ENCODE peak calls at places on chromosome 22, in seven cellular contexts. One of them, this sample, is unnamed.

GRCh38 chr22:46758867-46759290 is 3.6 kb upstream of the TBC1D22A start:
- DNase-seq in RWPE1: no peak
- DNase-seq in sigmoid colon: no peak
- DNase-seq in fibroblast of lung: peak
- DNase-seq in CD4-positive, alpha-beta T cell: no peak
- DNase-seq in fibroblast of the aortic adventitia: peak
- DNase-seq in adrenal gland: peak
- DNase-seq in this sample: peak

GRCh38 chr22:27122561-27122960 is 465.2 kb downstream of the MIAT start:
- DNase-seq in RWPE1: no peak
- DNase-seq in sigmoid colon: no peak
- DNase-seq in fibroblast of lung: no peak
- DNase-seq in CD4-positive, alpha-beta T cell: no peak
- DNase-seq in fibroblast of the aortic adventitia: no peak
- DNase-seq in adrenal gland: no peak
- DNase-seq in this sample: no peak

GRCh38 chr22:49347376-49347775 is 480.3 kb downstream of the BRD1 start:
- DNase-seq in RWPE1: no peak
- DNase-seq in sigmoid colon: no peak
- DNase-seq in fibroblast of lung: no peak
- DNase-seq in CD4-positive, alpha-beta T cell: no peak
- DNase-seq in fibroblast of the aortic adventitia: no peak
- DNase-seq in adrenal gland: no peak
- DNase-seq in this sample: no peak

GRCh38 chr22:30340911-30341685 is 14.4 kb upstream of the TBC1D10A start:
- DNase-seq in RWPE1: no peak
- DNase-seq in sigmoid colon: peak
- DNase-seq in fibroblast of lung: no peak
- DNase-seq in CD4-positive, alpha-beta T cell: no peak
- DNase-seq in fibroblast of the aortic adventitia: no peak
- DNase-seq in adrenal gland: peak
- DNase-seq in this sample: no peak

GRCh38 chr22:18100781-18101180 is 9.8 kb upstream of the TUBA8 start:
- DNase-seq in RWPE1: no peak
- DNase-seq in sigmoid colon: no peak
- DNase-seq in fibroblast of lung: no peak
- DNase-seq in CD4-positive, alpha-beta T cell: no peak
- DNase-seq in fibroblast of the aortic adventitia: no peak
- DNase-seq in adrenal gland: no peak
- DNase-seq in this sample: no peak

GRCh38 chr22:48489551-48490512 is 1337.8 kb downstream of the BRD1 start:
- DNase-seq in RWPE1: no peak
- DNase-seq in sigmoid colon: peak
- DNase-seq in fibroblast of lung: peak
- DNase-seq in CD4-positive, alpha-beta T cell: no peak
- DNase-seq in fibroblast of the aortic adventitia: no peak
- DNase-seq in adrenal gland: no peak
- DNase-seq in this sample: peak

GRCh38 chr22:50102946-50103345 is 13.1 kb downstream of the MOV10L1 start:
- DNase-seq in RWPE1: peak
- DNase-seq in sigmoid colon: no peak
- DNase-seq in fibroblast of lung: no peak
- DNase-seq in CD4-positive, alpha-beta T cell: no peak
- DNase-seq in fibroblast of the aortic adventitia: no peak
- DNase-seq in adrenal gland: no peak
- DNase-seq in this sample: no peak

GRCh38 chr22:46905415-46905814 is 143.0 kb downstream of the TBC1D22A start:
- DNase-seq in RWPE1: no peak
- DNase-seq in sigmoid colon: no peak
- DNase-seq in fibroblast of lung: no peak
- DNase-seq in CD4-positive, alpha-beta T cell: no peak
- DNase-seq in fibroblast of the aortic adventitia: no peak
- DNase-seq in adrenal gland: no peak
- DNase-seq in this sample: no peak

GRCh38 chr22:41793871-41794270 is 6.6 kb upstream of the CCDC134 start:
- DNase-seq in RWPE1: no peak
- DNase-seq in sigmoid colon: no peak
- DNase-seq in fibroblast of lung: no peak
- DNase-seq in CD4-positive, alpha-beta T cell: no peak
- DNase-seq in fibroblast of the aortic adventitia: no peak
- DNase-seq in adrenal gland: no peak
- DNase-seq in this sample: no peak
- TF ChIP-seq CTCF in RWPE1: no peak
- TF ChIP-seq CTCF in sigmoid colon: no peak
- TF ChIP-seq CTCF in fibroblast of lung: no peak
- TF ChIP-seq CTCF in CD4-positive, alpha-beta T cell: no peak
- TF ChIP-seq CTCF in fibroblast of the aortic adventitia: no peak
- TF ChIP-seq CTCF in adrenal gland: no peak
- TF ChIP-seq CTCF in this sample: no peak

DNA sequence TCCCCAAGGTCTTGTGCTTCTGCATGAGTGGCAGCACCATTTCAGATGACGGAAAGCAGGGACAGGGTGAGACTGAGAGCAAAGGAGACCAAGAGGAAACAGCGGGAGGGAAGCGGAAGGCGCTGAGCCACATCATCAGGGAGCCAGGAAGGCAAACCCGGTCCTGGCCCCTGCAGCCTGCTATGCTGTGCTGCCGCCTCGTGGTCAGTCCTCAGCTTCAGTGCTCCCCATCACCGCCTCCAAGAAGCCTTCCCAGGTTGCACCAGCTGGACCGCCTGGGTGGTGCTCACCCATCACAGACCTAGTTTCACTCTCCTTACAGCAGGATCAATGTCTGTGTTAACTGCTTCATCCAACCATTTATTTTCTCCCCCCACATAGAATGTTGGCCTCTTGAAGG is 73.0 kb upstream of the PHF21B start:
- DNase-seq in RWPE1: no peak
- DNase-seq in sigmoid colon: no peak
- DNase-seq in fibroblast of lung: no peak
- DNase-seq in CD4-positive, alpha-beta T cell: no peak
- DNase-seq in fibroblast of the aortic adventitia: peak
- DNase-seq in adrenal gland: no peak
- DNase-seq in this sample: no peak
- TF ChIP-seq CTCF in RWPE1: no peak
- TF ChIP-seq CTCF in sigmoid colon: no peak
- TF ChIP-seq CTCF in fibroblast of lung: no peak
- TF ChIP-seq CTCF in CD4-positive, alpha-beta T cell: no peak
- TF ChIP-seq CTCF in fibroblast of the aortic adventitia: peak
- TF ChIP-seq CTCF in adrenal gland: no peak
- TF ChIP-seq CTCF in this sample: peak

GRCh38 chr22:28542980-28543621 is 136.5 kb downstream of the TTC28 start:
- DNase-seq in RWPE1: no peak
- DNase-seq in sigmoid colon: no peak
- DNase-seq in fibroblast of lung: no peak
- DNase-seq in CD4-positive, alpha-beta T cell: no peak
- DNase-seq in fibroblast of the aortic adventitia: no peak
- DNase-seq in adrenal gland: no peak
- DNase-seq in this sample: no peak
- TF ChIP-seq CTCF in RWPE1: no peak
- TF ChIP-seq CTCF in sigmoid colon: no peak
- TF ChIP-seq CTCF in fibroblast of lung: no peak
- TF ChIP-seq CTCF in CD4-positive, alpha-beta T cell: no peak
- TF ChIP-seq CTCF in fibroblast of the aortic adventitia: no peak
- TF ChIP-seq CTCF in adrenal gland: no peak
- TF ChIP-seq CTCF in this sample: no peak

DNA sequence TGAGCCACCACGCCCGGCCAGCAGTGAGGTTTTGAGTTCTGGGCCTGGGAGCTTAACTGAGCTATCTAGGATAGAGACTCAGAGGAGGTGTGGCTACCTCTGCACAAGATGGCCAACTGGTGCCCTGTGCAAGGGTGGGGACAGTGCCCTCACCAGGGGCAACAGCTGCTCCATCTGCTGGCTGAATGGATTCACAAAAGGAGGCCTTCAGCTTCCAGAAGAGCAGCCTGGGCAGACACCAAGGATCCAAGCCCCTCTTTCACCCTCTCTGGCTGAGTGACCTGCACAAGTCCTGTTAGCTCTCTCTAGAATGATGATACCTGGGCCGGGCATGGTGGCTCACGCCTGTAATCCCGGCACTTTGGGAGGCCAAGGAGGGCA is 33.5 kb upstream of the BAIAP2L2 start:
- DNase-seq in RWPE1: no peak
- DNase-seq in sigmoid colon: no peak
- DNase-seq in fibroblast of lung: no peak
- DNase-seq in CD4-positive, alpha-beta T cell: no peak
- DNase-seq in fibroblast of the aortic adventitia: no peak
- DNase-seq in adrenal gland: no peak
- DNase-seq in this sample: no peak
- TF ChIP-seq CTCF in RWPE1: no peak
- TF ChIP-seq CTCF in sigmoid colon: no peak
- TF ChIP-seq CTCF in fibroblast of lung: no peak
- TF ChIP-seq CTCF in CD4-positive, alpha-beta T cell: no peak
- TF ChIP-seq CTCF in fibroblast of the aortic adventitia: no peak
- TF ChIP-seq CTCF in adrenal gland: no peak
- TF ChIP-seq CTCF in this sample: no peak

DNA sequence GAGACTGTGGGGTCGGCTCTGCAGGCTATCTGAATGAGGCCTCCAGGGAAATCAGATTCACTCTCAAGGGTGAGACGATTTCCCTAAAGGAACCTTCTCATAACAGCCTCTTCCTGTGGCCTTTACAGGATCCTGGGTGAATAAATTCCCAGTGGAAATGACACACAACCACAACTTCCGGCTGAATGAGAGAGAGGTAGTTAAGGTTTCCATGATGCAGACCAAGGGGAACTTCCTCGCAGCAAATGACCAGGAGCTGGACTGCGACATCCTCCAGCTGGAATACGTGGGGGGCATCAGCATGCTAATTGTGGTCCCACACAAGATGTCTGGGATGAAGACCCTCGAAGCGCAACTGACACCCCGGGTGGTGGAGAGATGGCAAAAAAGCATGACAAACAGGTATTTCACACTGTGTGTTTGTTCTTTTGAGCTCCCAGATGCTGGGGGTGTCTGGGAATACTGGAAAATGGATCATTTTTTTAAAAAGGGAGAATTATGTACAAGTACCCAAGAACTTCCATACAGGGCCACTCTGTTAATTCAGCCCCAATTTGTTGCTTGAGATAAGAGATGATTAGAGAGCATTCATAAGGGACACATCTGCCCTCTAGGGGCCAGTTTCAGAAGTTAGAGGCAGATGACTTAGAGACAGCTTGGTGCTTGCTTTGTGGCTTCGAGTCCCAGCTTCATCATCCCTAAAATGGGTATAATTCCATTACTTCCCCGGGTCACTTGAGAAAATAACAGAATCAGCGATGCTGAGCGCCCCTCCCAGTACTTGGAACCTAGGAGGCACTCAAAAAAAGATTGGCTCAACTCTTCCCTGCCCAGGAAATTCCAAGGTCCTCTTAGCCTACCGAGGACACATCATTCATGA is 10.2 kb downstream of the SERPIND1 start:
- DNase-seq in RWPE1: peak
- DNase-seq in sigmoid colon: no peak
- DNase-seq in fibroblast of lung: peak
- DNase-seq in CD4-positive, alpha-beta T cell: peak
- DNase-seq in fibroblast of the aortic adventitia: peak
- DNase-seq in adrenal gland: peak
- DNase-seq in this sample: peak
- TF ChIP-seq CTCF in RWPE1: peak
- TF ChIP-seq CTCF in sigmoid colon: peak
- TF ChIP-seq CTCF in fibroblast of lung: peak
- TF ChIP-seq CTCF in CD4-positive, alpha-beta T cell: peak
- TF ChIP-seq CTCF in fibroblast of the aortic adventitia: peak
- TF ChIP-seq CTCF in adrenal gland: peak
- TF ChIP-seq CTCF in this sample: peak

DNA sequence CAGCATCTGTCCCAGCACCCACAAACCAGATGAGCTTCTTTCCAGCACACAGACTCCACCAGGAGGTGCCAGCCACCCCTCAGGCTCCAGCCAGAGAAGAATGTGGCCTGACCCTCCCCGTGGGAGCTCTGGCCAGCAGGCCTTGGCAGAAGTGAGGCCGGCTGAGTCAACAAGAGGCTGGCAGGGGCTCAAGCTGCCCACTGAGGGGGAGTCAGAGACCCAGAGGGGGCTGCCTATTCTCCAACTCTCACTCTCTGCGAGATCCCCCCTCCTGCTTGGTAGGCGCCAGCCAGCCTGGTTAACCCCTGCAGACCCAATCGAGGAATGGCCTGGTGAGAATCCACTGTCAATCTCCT is 10.6 kb upstream of the CDC42EP1 start:
- DNase-seq in RWPE1: no peak
- DNase-seq in sigmoid colon: no peak
- DNase-seq in fibroblast of lung: peak
- DNase-seq in CD4-positive, alpha-beta T cell: no peak
- DNase-seq in fibroblast of the aortic adventitia: peak
- DNase-seq in adrenal gland: peak
- DNase-seq in this sample: peak
- TF ChIP-seq CTCF in RWPE1: no peak
- TF ChIP-seq CTCF in sigmoid colon: no peak
- TF ChIP-seq CTCF in fibroblast of lung: peak
- TF ChIP-seq CTCF in CD4-positive, alpha-beta T cell: no peak
- TF ChIP-seq CTCF in fibroblast of the aortic adventitia: peak
- TF ChIP-seq CTCF in adrenal gland: peak
- TF ChIP-seq CTCF in this sample: peak

DNA sequence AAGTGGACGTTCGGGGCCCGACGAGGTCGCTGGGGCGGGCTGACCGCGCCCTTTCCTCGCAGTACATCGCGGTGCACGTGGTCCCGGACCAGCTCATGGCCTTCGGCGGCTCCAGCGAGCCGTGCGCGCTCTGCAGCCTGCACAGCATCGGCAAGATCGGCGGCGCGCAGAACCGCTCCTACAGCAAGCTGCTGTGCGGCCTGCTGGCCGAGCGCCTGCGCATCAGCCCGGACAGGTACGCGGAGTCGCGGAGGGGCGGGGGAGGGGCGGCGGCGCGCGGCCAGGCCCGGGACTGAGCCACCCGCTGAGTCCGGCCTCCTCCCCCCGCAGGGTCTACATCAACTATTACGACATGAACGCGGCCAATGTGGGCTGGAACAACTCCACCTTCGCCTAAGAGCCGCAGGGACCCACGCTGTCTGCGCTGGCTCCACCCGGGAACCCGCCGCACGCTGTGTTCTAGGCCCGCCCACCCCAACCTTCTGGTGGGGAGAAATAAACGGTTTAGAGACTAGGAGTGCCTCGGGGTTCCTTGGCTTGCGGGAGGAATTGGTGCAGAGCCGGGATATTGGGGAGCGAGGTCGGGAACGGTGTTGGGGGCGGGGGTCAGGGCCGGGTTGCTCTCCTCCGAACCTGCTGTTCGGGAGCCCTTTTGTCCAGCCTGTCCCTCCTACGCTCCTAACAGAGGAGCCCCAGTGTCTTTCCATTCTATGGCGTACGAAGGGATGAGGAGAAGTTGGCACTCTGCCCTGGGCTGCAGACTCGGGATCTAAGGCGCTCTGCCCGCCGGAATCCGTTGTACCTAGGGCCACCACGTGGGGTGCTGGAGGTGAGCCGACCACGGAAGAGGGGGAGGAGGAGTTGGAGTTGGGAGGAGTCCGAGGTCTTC is 771 bp downstream of the MIF start:
- DNase-seq in RWPE1: peak
- DNase-seq in sigmoid colon: peak
- DNase-seq in fibroblast of lung: peak
- DNase-seq in CD4-positive, alpha-beta T cell: peak
- DNase-seq in fibroblast of the aortic adventitia: peak
- DNase-seq in adrenal gland: peak
- DNase-seq in this sample: peak
- TF ChIP-seq CTCF in RWPE1: no peak
- TF ChIP-seq CTCF in sigmoid colon: no peak
- TF ChIP-seq CTCF in fibroblast of lung: no peak
- TF ChIP-seq CTCF in CD4-positive, alpha-beta T cell: peak
- TF ChIP-seq CTCF in fibroblast of the aortic adventitia: peak
- TF ChIP-seq CTCF in adrenal gland: peak
- TF ChIP-seq CTCF in this sample: peak